ENCODE peak calls at places on chromosomes 16 and 17, in ten cellular contexts. A, W, N, T, O, E, Y, Q, B and Z are unnamed samples. For H3K4me1, the result is how much of the 10 kb centered on the place peaks cover.

GRCh38 chr17:31663576-31663975 is 195.5 kb downstream of the COPRS start:
- DNase-seq in A (no peak), W (peak), N (no peak), T (peak), O (no peak), E (no peak), Y (no peak), Q (no peak), B (no peak), Z (no peak)

GRCh38 chr16:75064403-75065148 is 52.0 kb downstream of the LDHD start:
- DNase-seq in A (no peak), W (no peak), N (no peak), T (peak), O (peak), E (no peak), Y (peak), Q (no peak), B (no peak), Z (peak)

GRCh38 chr17:80778716-80779115 is 212.9 kb upstream of the CHMP6 start:
- DNase-seq in A (no peak), W (no peak), N (no peak), T (no peak), O (no peak), E (no peak), Y (no peak), Q (no peak), B (no peak), Z (no peak)

GRCh38 chr16:25092489-25092888 is 19.1 kb upstream of the LCMT1 start:
- DNase-seq in A (no peak), W (no peak), N (no peak), T (no peak), O (no peak), E (no peak), Y (no peak), Q (no peak), B (no peak), Z (no peak)

GRCh38 chr17:80107231-80108021 is 6.0 kb downstream of the GAA start:
- DNase-seq in A (peak), W (no peak), N (peak), T (no peak), O (no peak), E (peak), Y (no peak), Q (no peak), B (no peak), Z (no peak)

GRCh38 chr17:65783845-65784334 is 222.4 kb upstream of the AXIN2 start:
- DNase-seq in A (no peak), W (no peak), N (no peak), T (peak), O (no peak), E (no peak), Y (peak), Q (no peak), B (no peak), Z (no peak)

GRCh38 chr17:83080641-83081560 is 1.5 kb downstream of the METRNL start:
- DNase-seq in A (peak), W (no peak), N (peak), T (peak), O (no peak), E (peak), Y (no peak), Q (peak), B (no peak), Z (no peak)

GRCh38 chr17:11336290-11336995 is 95.4 kb downstream of the SHISA6 start:
- DNase-seq in A (no peak), W (no peak), N (no peak), T (no peak), O (no peak), E (no peak), Y (no peak), Q (no peak), B (no peak), Z (no peak)

GRCh38 chr17:70604854-70605253 is 435.5 kb downstream of the KCNJ2 start:
- DNase-seq in A (no peak), W (peak), N (no peak), T (no peak), O (no peak), E (no peak), Y (peak), Q (no peak), B (no peak), Z (no peak)

GRCh38 chr17:58808609-58809563 is 53.2 kb downstream of the PPM1E start:
- DNase-seq in A (no peak), W (no peak), N (no peak), T (no peak), O (no peak), E (no peak), Y (no peak), Q (no peak), B (no peak), Z (no peak)

GRCh38 chr16:47524007-47524405 is 62.9 kb downstream of the PHKB start:
- DNase-seq in A (no peak), W (no peak), N (no peak), T (no peak), O (no peak), E (no peak), Y (no peak), Q (no peak), B (no peak), Z (no peak)

GRCh38 chr16:85394511-85395206 is 218.5 kb upstream of the GSE1 start:
- DNase-seq in A (peak), W (peak), N (peak), T (no peak), O (no peak), E (no peak), Y (no peak), Q (no peak), B (no peak), Z (peak)

GRCh38 chr17:59837362-59838195 is 55.2 kb downstream of the TUBD1 start:
- DNase-seq in A (no peak), W (peak), N (no peak), T (peak), O (peak), E (no peak), Y (peak), Q (peak), B (no peak), Z (peak)

DNA sequence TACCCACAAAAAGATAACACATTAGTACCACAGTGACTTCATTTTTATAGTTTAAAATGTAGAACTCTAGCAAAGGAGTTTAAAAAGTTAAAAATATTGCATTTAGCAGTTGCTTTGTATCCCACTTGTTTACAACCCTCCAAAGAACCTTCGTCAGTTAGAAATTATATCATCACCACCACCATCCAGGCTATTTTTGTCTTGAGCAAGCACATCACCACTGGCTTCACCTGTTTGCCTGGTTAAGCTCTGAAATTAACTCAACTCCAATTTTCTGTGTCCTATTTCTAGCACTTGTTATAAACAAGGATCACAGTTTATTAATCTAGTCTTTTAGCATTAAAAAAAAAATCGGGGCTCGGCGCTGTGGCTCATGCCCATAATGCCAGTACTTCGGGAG is 6.1 kb downstream of the GLYR1 start:
- DNase-seq in A (no peak), W (no peak), N (no peak), T (no peak), O (no peak), E (no peak), Y (no peak), Q (no peak), B (no peak), Z (no peak)
- H3K4me1 ChIP-seq in A (under half), W (under half), N (under half), T (under half), O (under half), E (under half), Y (under half), Q (under half), B (under half), Z (under half)

GRCh38 chr16:50246299-50247122 is 19.8 kb upstream of the ADCY7 start:
- DNase-seq in A (peak), W (peak), N (peak), T (no peak), O (no peak), E (peak), Y (no peak), Q (peak), B (no peak), Z (no peak)

GRCh38 chr16:50247906-50248608 is 18.3 kb upstream of the ADCY7 start:
- DNase-seq in A (no peak), W (no peak), N (no peak), T (no peak), O (no peak), E (peak), Y (no peak), Q (peak), B (no peak), Z (no peak)

GRCh38 chr16:50245417-50246298 is 20.7 kb upstream of the ADCY7 start:
- DNase-seq in A (peak), W (peak), N (peak), T (peak), O (peak), E (peak), Y (peak), Q (peak), B (no peak), Z (peak)

GRCh38 chr16:50248845-50249244 is 17.5 kb upstream of the ADCY7 start:
- DNase-seq in A (no peak), W (peak), N (no peak), T (no peak), O (no peak), E (peak), Y (no peak), Q (peak), B (no peak), Z (no peak)

DNA sequence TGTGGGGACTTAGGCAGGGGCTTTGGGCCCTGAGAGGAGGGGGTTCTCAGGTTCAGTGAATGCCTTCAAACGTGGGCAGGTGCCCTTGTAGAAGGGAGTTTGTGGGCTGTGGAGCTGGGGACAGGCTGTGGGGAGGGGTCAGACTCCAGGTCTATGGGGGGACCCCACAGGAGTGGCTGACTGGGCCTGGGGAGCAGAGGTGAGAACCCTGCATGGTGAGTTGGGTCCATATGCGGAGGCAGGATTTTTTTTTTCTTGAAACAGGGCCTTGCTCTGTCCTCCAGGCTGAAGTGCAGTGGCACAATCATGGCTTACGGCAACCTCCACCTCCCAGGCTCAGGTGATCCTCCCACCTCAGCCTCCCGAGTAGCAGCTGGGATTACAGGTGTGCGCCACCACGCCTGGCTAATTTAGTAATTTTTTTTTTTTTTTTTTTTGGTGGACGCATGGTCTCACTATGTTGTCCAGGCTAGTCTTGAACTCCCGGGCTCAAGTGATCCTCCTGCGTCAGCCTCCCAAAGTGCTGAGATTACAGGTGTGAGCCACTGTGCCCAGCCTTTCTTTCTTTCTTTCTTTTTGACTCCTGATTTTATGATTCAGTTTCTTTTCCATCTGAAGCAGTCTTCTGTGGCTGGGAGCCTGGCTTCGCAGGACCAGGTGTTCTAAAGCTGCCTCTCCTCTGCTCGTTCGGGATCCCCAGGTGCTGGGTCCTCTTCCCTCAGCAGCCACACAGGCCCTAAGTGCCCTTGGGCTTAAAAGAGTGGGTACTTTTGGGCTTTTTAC is 19.0 kb upstream of the ADCY7 start:
- DNase-seq in A (no peak), W (no peak), N (no peak), T (no peak), O (no peak), E (peak), Y (no peak), Q (no peak), B (no peak), Z (no peak)
- H3K4me3 ChIP-seq in A (no peak), W (no peak), N (peak), T (no peak), O (no peak), E (no peak), Y (peak), Q (peak), B (no peak), Z (no peak)

GRCh38 chr16:726188-726437 is 130 bp downstream of the CCDC78 start:
- DNase-seq in A (no peak), W (no peak), N (no peak), T (no peak), O (no peak), E (no peak), Y (no peak), Q (no peak), B (no peak), Z (no peak)

GRCh38 chr16:724188-725040 is 1.8 kb downstream of the CCDC78 start:
- DNase-seq in A (no peak), W (no peak), N (no peak), T (no peak), O (no peak), E (no peak), Y (no peak), Q (no peak), B (no peak), Z (no peak)

GRCh38 chr16:725041-725376 is 1.2 kb downstream of the CCDC78 start:
- DNase-seq in A (no peak), W (no peak), N (no peak), T (no peak), O (no peak), E (no peak), Y (no peak), Q (no peak), B (no peak), Z (no peak)

GRCh38 chr16:726438-727290 is at the start of the genes CCDC78 and HAGHL:
- DNase-seq in A (peak), W (peak), N (peak), T (peak), O (no peak), E (peak), Y (peak), Q (peak), B (no peak), Z (peak)

GRCh38 chr16:725463-726187 is 618 bp downstream of the CCDC78 start:
- DNase-seq in A (no peak), W (no peak), N (no peak), T (no peak), O (no peak), E (no peak), Y (no peak), Q (no peak), B (no peak), Z (no peak)
- H3K4me1 ChIP-seq in A (under half), W (under half), N (under half), T (under half), O (under half), E (under half), Y (under half), Q (under half), B (under half), Z (under half)

GRCh38 chr16:57797216-57797525 is 5.1 kb downstream of the KIFC3 start:
- DNase-seq in A (no peak), W (no peak), N (no peak), T (no peak), O (no peak), E (no peak), Y (no peak), Q (no peak), B (no peak), Z (no peak)
- H3K4me3 ChIP-seq in A (no peak), W (no peak), N (peak), T (no peak), O (no peak), E (no peak), Y (peak), Q (no peak), B (no peak), Z (no peak)

DNA sequence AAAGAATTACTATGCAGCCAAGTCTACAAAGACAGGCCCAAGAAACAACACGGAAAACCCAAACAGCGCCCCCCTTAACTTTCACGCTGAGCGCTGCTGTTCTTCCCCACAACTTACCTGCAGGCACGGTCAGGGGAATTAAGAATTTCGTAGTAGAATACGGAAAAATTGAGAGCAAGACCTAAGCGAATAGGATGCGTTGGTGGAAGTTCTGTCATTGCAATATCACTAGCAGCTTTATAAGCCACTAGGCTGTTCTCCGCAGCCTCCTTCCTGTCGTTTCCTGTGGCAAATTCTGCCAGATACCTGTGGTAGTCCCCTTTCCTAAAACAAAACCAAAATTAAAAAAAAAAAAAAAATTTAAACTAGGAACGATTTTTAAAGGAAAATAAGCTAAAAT is 39.0 kb downstream of the YWHAE start:
- DNase-seq in A (no peak), W (no peak), N (no peak), T (no peak), O (no peak), E (no peak), Y (no peak), Q (no peak), B (no peak), Z (no peak)
- H3K4me1 ChIP-seq in A (under half), W (under half), N (half or more), T (under half), O (under half), E (under half), Y (under half), Q (under half), B (under half), Z (under half)

DNA sequence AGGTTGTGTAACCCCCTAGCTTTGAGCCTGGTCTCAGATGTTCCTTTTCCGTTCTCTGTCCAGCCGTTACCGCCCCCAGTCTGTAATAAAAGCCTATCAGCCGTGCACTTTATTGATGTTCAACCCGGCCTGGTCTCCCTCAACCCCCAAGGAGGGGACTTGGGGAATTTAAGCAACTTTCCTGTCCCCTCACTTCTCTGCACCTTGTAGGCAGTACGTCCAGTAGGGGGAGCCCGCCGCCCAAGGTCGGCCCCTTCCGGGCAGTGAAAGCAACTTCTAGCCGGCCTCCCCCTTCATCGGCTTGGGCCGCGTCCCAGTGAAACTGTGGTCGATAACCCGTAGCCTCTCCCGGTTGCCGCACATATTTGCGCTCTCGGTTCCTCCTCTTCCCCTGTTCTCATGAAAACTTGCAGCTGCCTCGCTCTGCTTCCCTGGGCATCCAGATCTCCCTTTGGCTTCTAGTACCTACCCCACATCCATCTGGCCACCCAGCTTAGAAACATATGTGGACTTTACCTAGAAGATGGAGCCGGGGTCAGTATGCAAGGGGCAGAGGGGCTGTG is 7.9 kb downstream of the PNPO start:
- DNase-seq in A (peak), W (peak), N (peak), T (peak), O (peak), E (peak), Y (peak), Q (peak), B (peak), Z (peak)
- H3K4me3 ChIP-seq in A (peak), W (no peak), N (peak), T (peak), O (no peak), E (no peak), Y (peak), Q (peak), B (peak), Z (no peak)

GRCh38 chr17:7352559-7352889 is 562 bp downstream of the KCTD11 start:
- DNase-seq in A (no peak), W (no peak), N (no peak), T (no peak), O (no peak), E (no peak), Y (no peak), Q (no peak), B (no peak), Z (no peak)
- H3K4me1 ChIP-seq in A (under half), W (under half), N (half or more), T (under half), O (under half), E (under half), Y (under half), Q (under half), B (under half), Z (under half)